ENCODE peak calls at places on chromosomes 4 and X, in four cellular contexts. One of them, this sample, is unnamed.

GRCh38 chrX:148298737-148299136 is 201.7 kb upstream of the AFF2 start:
- DNase-seq in GM12878: no peak
- DNase-seq in HepG2: no peak
- DNase-seq in K562: no peak
- DNase-seq in this sample: no peak

GRCh38 chrX:134544189-134544588 is 84.2 kb downstream of the HPRT1 start:
- DNase-seq in GM12878: no peak
- DNase-seq in HepG2: no peak
- DNase-seq in K562: no peak
- DNase-seq in this sample: no peak

GRCh38 chr4:8699063-8699385 is 106.5 kb downstream of the CPZ start:
- DNase-seq in GM12878: no peak
- DNase-seq in HepG2: no peak
- DNase-seq in K562: no peak
- DNase-seq in this sample: no peak

GRCh38 chr4:107363137-107363536 is 327.0 kb upstream of the DKK2 start:
- DNase-seq in GM12878: no peak
- DNase-seq in HepG2: no peak
- DNase-seq in K562: no peak
- DNase-seq in this sample: no peak

GRCh38 chr4:88033309-88033708 is 25.9 kb downstream of the PKD2 start:
- DNase-seq in GM12878: no peak
- DNase-seq in HepG2: peak
- DNase-seq in K562: peak
- DNase-seq in this sample: no peak

GRCh38 chrX:43436497-43436896 is 219.6 kb upstream of the MAOA start:
- DNase-seq in GM12878: no peak
- DNase-seq in HepG2: no peak
- DNase-seq in K562: no peak
- DNase-seq in this sample: no peak

GRCh38 chr4:122045533-122045932 is 93.7 kb upstream of the TRPC3 start:
- DNase-seq in GM12878: no peak
- DNase-seq in HepG2: peak
- DNase-seq in K562: peak
- DNase-seq in this sample: no peak

GRCh38 chr4:123452585-123452984 is 56.0 kb downstream of the SPRY1 start:
- DNase-seq in GM12878: no peak
- DNase-seq in HepG2: peak
- DNase-seq in K562: no peak
- DNase-seq in this sample: no peak

GRCh38 chr4:151584101-151584500 is 175.1 kb downstream of the FHIP1A start:
- DNase-seq in GM12878: no peak
- DNase-seq in HepG2: no peak
- DNase-seq in K562: no peak
- DNase-seq in this sample: no peak

GRCh38 chr4:142846729-142847606 is 867 bp upstream of the INPP4B start:
- DNase-seq in GM12878: no peak
- DNase-seq in HepG2: peak
- DNase-seq in K562: peak
- DNase-seq in this sample: no peak

GRCh38 chr4:154376461-154376860 is 115.1 kb downstream of the DCHS2 start:
- DNase-seq in GM12878: no peak
- DNase-seq in HepG2: no peak
- DNase-seq in K562: no peak
- DNase-seq in this sample: no peak

GRCh38 chrX:72269671-72270251 is 7.3 kb downstream of the RPS4X start:
- DNase-seq in GM12878: no peak
- DNase-seq in HepG2: no peak
- DNase-seq in K562: peak
- DNase-seq in this sample: no peak

GRCh38 chr4:188934320-188934975 is 795.2 kb downstream of the TRIML1 start:
- DNase-seq in GM12878: no peak
- DNase-seq in HepG2: no peak
- DNase-seq in K562: no peak
- DNase-seq in this sample: no peak

GRCh38 chr4:101304916-101305315 is 42.4 kb downstream of the PPP3CA start:
- DNase-seq in GM12878: no peak
- DNase-seq in HepG2: peak
- DNase-seq in K562: no peak
- DNase-seq in this sample: no peak

GRCh38 chr4:24611575-24611974 is 27.2 kb upstream of the DHX15 start:
- DNase-seq in GM12878: no peak
- DNase-seq in HepG2: no peak
- DNase-seq in K562: no peak
- DNase-seq in this sample: no peak

GRCh38 chrX:32948130-32948529 is 263.2 kb downstream of the DMD start:
- DNase-seq in GM12878: no peak
- DNase-seq in HepG2: no peak
- DNase-seq in K562: no peak
- DNase-seq in this sample: no peak

GRCh38 chr4:7427326-7428260 is 7.1 kb downstream of the PSAPL1 start:
- DNase-seq in GM12878: no peak
- DNase-seq in HepG2: no peak
- DNase-seq in K562: no peak
- DNase-seq in this sample: no peak

GRCh38 chr4:159829184-159829583 is 726.3 kb downstream of the RAPGEF2 start:
- DNase-seq in GM12878: no peak
- DNase-seq in HepG2: no peak
- DNase-seq in K562: no peak
- DNase-seq in this sample: no peak
- TF ChIP-seq POLR2AphosphoS5 in GM12878: no peak
- TF ChIP-seq POLR2AphosphoS5 in HepG2: no peak
- TF ChIP-seq POLR2AphosphoS5 in K562: no peak
- TF ChIP-seq POLR2AphosphoS5 in this sample: no peak

GRCh38 chrX:69028006-69028760 is 137.1 kb downstream of the PJA1 start:
- DNase-seq in GM12878: peak
- DNase-seq in HepG2: no peak
- DNase-seq in K562: no peak
- DNase-seq in this sample: peak

GRCh38 chrX:69031181-69031580 is 134.1 kb downstream of the PJA1 start:
- DNase-seq in GM12878: no peak
- DNase-seq in HepG2: peak
- DNase-seq in K562: no peak
- DNase-seq in this sample: peak

GRCh38 chrX:69027181-69028005 is 137.9 kb downstream of the PJA1 start:
- DNase-seq in GM12878: no peak
- DNase-seq in HepG2: no peak
- DNase-seq in K562: no peak
- DNase-seq in this sample: no peak

GRCh38 chrX:69029696-69030245 is 135.5 kb downstream of the PJA1 start:
- DNase-seq in GM12878: no peak
- DNase-seq in HepG2: no peak
- DNase-seq in K562: no peak
- DNase-seq in this sample: no peak

GRCh38 chrX:69028761-69029120 is 136.5 kb downstream of the PJA1 start:
- DNase-seq in GM12878: no peak
- DNase-seq in HepG2: no peak
- DNase-seq in K562: no peak
- DNase-seq in this sample: peak
- H3K9ac ChIP-seq in GM12878: no peak
- H3K9ac ChIP-seq in HepG2: no peak
- H3K9ac ChIP-seq in K562: no peak
- H3K9ac ChIP-seq in this sample: no peak

GRCh38 chr4:38235338-38235737 is 275.1 kb downstream of the PTTG2 start:
- DNase-seq in GM12878: no peak
- DNase-seq in HepG2: no peak
- DNase-seq in K562: no peak
- DNase-seq in this sample: no peak
- TF ChIP-seq KDM1A in GM12878: no peak
- TF ChIP-seq KDM1A in HepG2: no peak
- TF ChIP-seq KDM1A in K562: no peak
- TF ChIP-seq KDM1A in this sample: no peak

GRCh38 chr4:3199661-3200422 is 49.1 kb upstream of the MSANTD1 start:
- DNase-seq in GM12878: no peak
- DNase-seq in HepG2: no peak
- DNase-seq in K562: no peak
- DNase-seq in this sample: no peak
- TF ChIP-seq POLR2AphosphoS5 in GM12878: no peak
- TF ChIP-seq POLR2AphosphoS5 in HepG2: no peak
- TF ChIP-seq POLR2AphosphoS5 in K562: no peak
- TF ChIP-seq POLR2AphosphoS5 in this sample: no peak

GRCh38 chrX:136255543-136255942 is 4.3 kb upstream of the MAP7D3 start:
- DNase-seq in GM12878: no peak
- DNase-seq in HepG2: no peak
- DNase-seq in K562: no peak
- DNase-seq in this sample: no peak

GRCh38 chrX:136250191-136251041 is 784 bp downstream of the MAP7D3 start:
- DNase-seq in GM12878: no peak
- DNase-seq in HepG2: no peak
- DNase-seq in K562: peak
- DNase-seq in this sample: no peak

GRCh38 chrX:136246201-136246600 is 5.0 kb downstream of the MAP7D3 start:
- DNase-seq in GM12878: no peak
- DNase-seq in HepG2: no peak
- DNase-seq in K562: no peak
- DNase-seq in this sample: no peak

GRCh38 chrX:136251042-136251991 is at the start of gene MAP7D3:
- DNase-seq in GM12878: no peak
- DNase-seq in HepG2: no peak
- DNase-seq in K562: peak
- DNase-seq in this sample: peak
- H3K9ac ChIP-seq in GM12878: peak
- H3K9ac ChIP-seq in HepG2: no peak
- H3K9ac ChIP-seq in K562: peak
- H3K9ac ChIP-seq in this sample: peak

DNA sequence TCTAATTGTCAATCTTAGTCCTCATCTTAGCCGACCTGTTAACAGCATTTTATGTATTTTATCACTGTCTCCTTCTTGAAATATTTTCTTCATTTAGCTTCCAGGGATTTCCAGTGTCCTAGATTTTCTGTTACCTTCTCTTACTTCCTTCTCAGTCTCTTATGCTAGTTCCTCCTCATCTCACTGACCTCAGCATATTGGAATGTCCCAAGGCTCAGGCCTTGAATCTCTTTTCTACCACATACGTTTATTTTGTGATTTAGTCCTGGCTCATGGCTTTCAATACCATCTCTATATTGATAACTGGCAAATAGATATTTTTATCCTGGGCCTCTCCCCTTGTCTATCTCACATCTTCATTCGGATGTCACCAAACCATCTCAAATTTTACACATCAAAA is 61.1 kb downstream of the IQCM start:
- DNase-seq in GM12878: no peak
- DNase-seq in HepG2: no peak
- DNase-seq in K562: no peak
- DNase-seq in this sample: no peak
- TF ChIP-seq KDM1A in GM12878: no peak
- TF ChIP-seq KDM1A in HepG2: no peak
- TF ChIP-seq KDM1A in K562: no peak
- TF ChIP-seq KDM1A in this sample: no peak

DNA sequence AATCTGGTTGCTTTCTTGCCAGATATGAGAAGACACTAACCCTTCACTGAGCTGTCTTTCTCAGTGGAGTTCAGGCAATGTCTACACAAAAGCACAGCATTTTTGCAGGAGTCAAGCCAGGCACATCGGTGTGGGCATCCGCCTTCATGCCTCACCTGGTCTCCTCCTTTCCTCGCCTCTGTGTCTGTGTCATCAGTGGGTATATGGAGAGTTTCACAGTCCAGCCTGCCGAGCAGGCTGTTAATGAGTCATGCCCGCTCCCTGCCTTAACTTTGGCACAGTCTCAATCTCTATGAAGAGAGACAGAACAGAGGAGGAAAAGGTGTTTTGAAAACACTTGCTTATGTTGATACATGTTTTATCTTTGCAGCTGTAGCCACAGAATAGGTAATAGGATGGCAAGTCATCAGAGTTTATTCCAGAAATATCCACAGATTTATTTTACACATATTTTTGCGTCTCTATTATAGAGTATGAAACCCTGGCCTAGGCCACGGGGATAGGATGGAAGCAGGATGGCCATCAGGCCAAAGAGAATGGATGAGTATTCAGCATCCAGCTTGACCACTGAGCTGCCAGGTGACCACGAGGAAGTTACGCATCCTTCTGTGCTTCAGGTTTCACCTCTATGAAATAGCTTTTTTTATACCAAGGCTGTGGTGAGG is 32.8 kb upstream of the MAML3 start:
- DNase-seq in GM12878: no peak
- DNase-seq in HepG2: no peak
- DNase-seq in K562: no peak
- DNase-seq in this sample: no peak
- TF ChIP-seq POLR2AphosphoS5 in GM12878: no peak
- TF ChIP-seq POLR2AphosphoS5 in HepG2: no peak
- TF ChIP-seq POLR2AphosphoS5 in K562: no peak
- TF ChIP-seq POLR2AphosphoS5 in this sample: no peak

DNA sequence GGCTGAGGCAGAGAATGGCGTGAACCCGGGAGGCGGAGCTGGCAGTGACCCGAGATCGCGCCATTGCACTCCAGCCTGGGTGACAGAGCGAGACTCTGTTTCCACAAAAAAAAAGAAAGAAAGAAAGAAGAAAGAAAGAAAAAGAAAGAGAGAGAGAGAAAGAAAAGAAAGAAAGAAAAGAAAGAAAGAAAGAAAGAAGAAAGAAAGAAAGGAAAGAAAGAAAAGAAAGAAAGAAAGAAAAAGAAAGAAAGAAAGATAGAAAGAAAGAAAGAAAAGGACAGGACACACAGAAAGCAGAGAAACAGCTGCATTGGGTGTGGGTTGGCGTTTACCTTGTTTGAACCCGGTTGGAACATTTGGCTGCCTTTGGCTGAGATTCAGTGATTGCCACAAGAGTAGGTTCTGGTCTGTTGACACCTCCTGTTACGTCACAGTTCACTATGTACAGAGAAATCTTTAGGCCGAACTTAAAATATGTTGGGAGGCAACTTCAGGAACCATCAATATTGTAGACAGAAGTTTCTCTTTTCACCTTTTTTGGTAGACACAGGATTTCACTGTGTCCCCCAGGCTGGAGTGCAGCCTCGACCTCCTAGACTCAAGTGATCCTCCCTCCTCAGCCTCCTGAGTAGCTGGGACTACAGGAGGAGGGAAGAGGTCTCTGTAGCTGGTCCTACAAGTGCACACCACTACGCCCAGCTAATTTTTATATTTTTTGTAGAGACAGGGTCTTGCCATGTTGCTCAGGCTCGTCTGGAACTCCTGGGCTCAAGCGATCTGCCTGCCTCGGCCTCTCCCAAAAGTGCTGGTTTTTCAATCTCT is 16.3 kb upstream of the PLCXD1 start:
- DNase-seq in GM12878: no peak
- DNase-seq in HepG2: peak
- DNase-seq in K562: no peak
- DNase-seq in this sample: no peak
- H3K9ac ChIP-seq in GM12878: no peak
- H3K9ac ChIP-seq in HepG2: no peak
- H3K9ac ChIP-seq in K562: no peak
- H3K9ac ChIP-seq in this sample: no peak